ENCODE peak calls at places on chromosomes 11 and 22, in four cellular contexts. One of them, this sample, is unnamed.

GRCh38 chr11:101825551-101825950 is 89.3 kb upstream of the CEP126 start:
- DNase-seq in HepG2: no peak
- DNase-seq in K562: no peak
- DNase-seq in H1: no peak
- DNase-seq in this sample: no peak

GRCh38 chr11:120807414-120808150 is 216.3 kb upstream of the TBCEL start:
- DNase-seq in HepG2: peak
- DNase-seq in K562: no peak
- DNase-seq in H1: no peak
- DNase-seq in this sample: peak

GRCh38 chr22:30871391-30872281 is 96.9 kb downstream of the MORC2 start:
- DNase-seq in HepG2: no peak
- DNase-seq in K562: no peak
- DNase-seq in H1: no peak
- DNase-seq in this sample: no peak

GRCh38 chr22:45886502-45886901 is 90.5 kb downstream of the WNT7B start:
- DNase-seq in HepG2: no peak
- DNase-seq in K562: no peak
- DNase-seq in H1: no peak
- DNase-seq in this sample: no peak

GRCh38 chr22:20531404-20532181 is 24.2 kb downstream of the MED15 start:
- DNase-seq in HepG2: peak
- DNase-seq in K562: peak
- DNase-seq in H1: no peak
- DNase-seq in this sample: peak

GRCh38 chr11:79030448-79030847 is 410.4 kb downstream of the TENM4 start:
- DNase-seq in HepG2: no peak
- DNase-seq in K562: no peak
- DNase-seq in H1: no peak
- DNase-seq in this sample: no peak

GRCh38 chr11:130178441-130178971 is 18.9 kb downstream of the ST14 start:
- DNase-seq in HepG2: no peak
- DNase-seq in K562: no peak
- DNase-seq in H1: no peak
- DNase-seq in this sample: no peak

GRCh38 chr11:20337526-20338154 is 25.9 kb upstream of the HTATIP2 start:
- DNase-seq in HepG2: peak
- DNase-seq in K562: no peak
- DNase-seq in H1: no peak
- DNase-seq in this sample: peak

GRCh38 chr11:877565-877964 is 33.0 kb downstream of the CHID1 start:
- DNase-seq in HepG2: no peak
- DNase-seq in K562: peak
- DNase-seq in H1: no peak
- DNase-seq in this sample: peak

GRCh38 chr22:39401301-39401631 is 1.7 kb downstream of the TAB1 start:
- DNase-seq in HepG2: no peak
- DNase-seq in K562: no peak
- DNase-seq in H1: no peak
- DNase-seq in this sample: no peak

GRCh38 chr11:125170406-125171031 is 6.0 kb downstream of the PKNOX2 start:
- DNase-seq in HepG2: no peak
- DNase-seq in K562: peak
- DNase-seq in H1: no peak
- DNase-seq in this sample: no peak

GRCh38 chr11:30150425-30150824 is 80.4 kb upstream of the FSHB start:
- DNase-seq in HepG2: no peak
- DNase-seq in K562: no peak
- DNase-seq in H1: no peak
- DNase-seq in this sample: no peak

GRCh38 chr22:24390576-24390975 is 36.8 kb upstream of the ADORA2A start:
- DNase-seq in HepG2: no peak
- DNase-seq in K562: no peak
- DNase-seq in H1: no peak
- DNase-seq in this sample: no peak

GRCh38 chr11:19811391-19811790 is 98.8 kb downstream of the NAV2 start:
- DNase-seq in HepG2: no peak
- DNase-seq in K562: no peak
- DNase-seq in H1: no peak
- DNase-seq in this sample: no peak

GRCh38 chr11:92045325-92045724 is 179.3 kb upstream of the FAT3 start:
- DNase-seq in HepG2: no peak
- DNase-seq in K562: no peak
- DNase-seq in H1: no peak
- DNase-seq in this sample: no peak

GRCh38 chr11:9562716-9563115 is 10.8 kb upstream of the WEE1 start:
- DNase-seq in HepG2: no peak
- DNase-seq in K562: no peak
- DNase-seq in H1: no peak
- DNase-seq in this sample: no peak

GRCh38 chr11:13216019-13217006 is 61.3 kb upstream of the BMAL1 start:
- DNase-seq in HepG2: peak
- DNase-seq in K562: no peak
- DNase-seq in H1: no peak
- DNase-seq in this sample: peak
- TF ChIP-seq PHF8 in HepG2: no peak
- TF ChIP-seq PHF8 in K562: no peak
- TF ChIP-seq PHF8 in H1: no peak
- TF ChIP-seq PHF8 in this sample: no peak

DNA sequence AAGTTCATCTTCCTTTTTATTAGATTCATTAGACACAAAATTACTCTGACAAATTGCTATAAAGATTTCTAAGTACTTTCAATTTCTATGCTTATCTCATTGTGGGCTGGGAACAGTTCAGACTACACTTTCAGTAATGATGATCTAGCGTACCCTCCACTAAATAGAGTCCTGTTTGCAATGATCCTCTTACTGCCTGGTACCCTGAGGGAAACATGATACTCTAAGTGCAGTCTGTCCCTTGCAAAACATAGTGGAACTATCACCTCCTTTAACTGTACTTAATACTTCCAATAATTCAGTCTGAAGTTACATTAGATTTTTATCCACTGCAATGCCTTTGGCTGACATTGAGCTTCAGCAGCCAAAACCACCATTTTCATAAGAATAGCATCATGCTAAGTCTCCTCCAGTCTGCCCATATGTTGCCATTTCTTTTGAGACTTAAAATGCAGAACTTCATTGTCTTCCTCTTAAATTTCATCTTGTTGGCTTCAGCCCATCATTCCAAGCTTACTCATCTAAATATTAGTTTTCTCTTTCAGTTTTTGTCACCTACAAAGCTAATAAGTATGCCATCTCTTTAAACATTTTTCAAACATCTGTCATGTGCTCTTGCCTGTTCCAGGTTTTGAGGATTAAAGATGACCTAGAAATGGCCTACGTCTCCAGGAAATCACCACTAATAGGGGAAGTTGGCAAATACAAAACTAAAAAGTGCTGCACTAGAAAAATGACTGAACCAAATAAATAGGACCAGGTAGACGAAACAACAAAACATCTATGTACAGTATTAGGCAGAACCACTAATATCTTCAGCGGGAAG is 55.5 kb downstream of the PAK1 start:
- DNase-seq in HepG2: no peak
- DNase-seq in K562: no peak
- DNase-seq in H1: no peak
- DNase-seq in this sample: no peak
- H3K4me2 ChIP-seq in HepG2: no peak
- H3K4me2 ChIP-seq in K562: no peak
- H3K4me2 ChIP-seq in H1: no peak
- H3K4me2 ChIP-seq in this sample: peak

DNA sequence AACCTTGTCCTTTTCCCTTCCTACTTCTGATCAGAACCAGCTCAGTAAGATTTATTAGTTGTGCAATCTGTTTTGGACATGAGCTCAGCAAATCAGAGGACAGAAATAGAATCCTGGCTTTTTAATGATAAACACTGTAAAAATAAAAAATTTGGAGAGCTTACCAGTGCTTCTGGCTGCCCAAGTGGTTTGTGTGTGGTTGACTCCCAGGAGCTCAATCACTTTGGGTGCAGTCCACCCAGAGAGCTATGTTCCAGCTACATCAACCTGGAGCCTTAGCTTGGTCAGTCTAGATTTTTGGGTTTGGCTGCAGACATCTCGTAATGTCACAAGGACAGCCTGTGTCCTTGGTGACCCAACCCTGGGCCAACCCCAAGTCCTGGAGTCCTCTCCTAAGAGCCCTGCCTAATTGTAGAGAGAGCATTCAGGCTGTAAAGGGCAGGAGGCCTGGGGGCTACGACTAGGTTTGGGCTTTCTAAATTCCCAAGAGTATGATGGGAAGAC is 28.5 kb downstream of the CD44 start:
- DNase-seq in HepG2: no peak
- DNase-seq in K562: no peak
- DNase-seq in H1: no peak
- DNase-seq in this sample: no peak
- TF ChIP-seq PHF8 in HepG2: no peak
- TF ChIP-seq PHF8 in K562: no peak
- TF ChIP-seq PHF8 in H1: no peak
- TF ChIP-seq PHF8 in this sample: no peak

GRCh38 chr11:116787436-116787785 is 412 bp downstream of the ZPR1 start:
- DNase-seq in HepG2: no peak
- DNase-seq in K562: no peak
- DNase-seq in H1: no peak
- DNase-seq in this sample: no peak
- H3K4me2 ChIP-seq in HepG2: peak
- H3K4me2 ChIP-seq in K562: peak
- H3K4me2 ChIP-seq in H1: peak
- H3K4me2 ChIP-seq in this sample: peak

GRCh38 chr11:2901854-2902783 is 16.5 kb upstream of the CDKN1C start:
- DNase-seq in HepG2: peak
- DNase-seq in K562: peak
- DNase-seq in H1: peak
- DNase-seq in this sample: peak
- TF ChIP-seq PHF8 in HepG2: no peak
- TF ChIP-seq PHF8 in K562: peak
- TF ChIP-seq PHF8 in H1: peak
- TF ChIP-seq PHF8 in this sample: peak

DNA sequence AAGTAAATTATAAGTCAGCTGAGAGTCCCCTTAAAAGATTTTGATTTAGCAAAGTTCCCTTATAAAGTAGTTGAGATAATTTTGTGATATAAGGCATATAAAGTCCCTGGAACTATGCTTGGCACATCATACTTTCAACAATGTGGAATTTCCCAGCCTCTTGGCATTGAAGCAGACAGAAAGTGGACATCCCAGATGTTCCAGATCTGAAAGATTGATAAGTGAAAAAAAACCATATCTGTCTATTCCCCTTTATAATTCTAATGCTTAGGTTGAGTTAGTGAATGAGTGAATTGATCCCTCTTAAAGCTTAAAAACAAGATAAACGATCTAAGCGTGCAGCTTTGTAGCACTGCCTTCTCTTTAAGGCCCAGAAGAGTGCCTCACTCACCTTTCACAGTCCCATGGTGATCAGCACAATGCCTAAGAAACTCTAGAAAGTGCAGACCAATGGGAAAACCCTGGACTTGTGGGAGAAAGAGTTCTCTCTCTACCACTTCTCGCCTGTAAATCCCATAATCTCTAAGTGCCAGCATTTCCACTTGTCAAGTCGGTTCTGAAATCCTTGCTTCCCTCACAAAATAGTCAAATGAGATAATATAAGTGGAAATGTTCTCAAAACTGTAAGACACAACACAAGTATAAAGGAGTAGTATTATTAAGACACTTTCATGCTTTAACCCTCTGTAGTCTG is 17.8 kb downstream of the FIBIN start:
- DNase-seq in HepG2: no peak
- DNase-seq in K562: no peak
- DNase-seq in H1: no peak
- DNase-seq in this sample: no peak
- H3K4me2 ChIP-seq in HepG2: no peak
- H3K4me2 ChIP-seq in K562: no peak
- H3K4me2 ChIP-seq in H1: no peak
- H3K4me2 ChIP-seq in this sample: no peak

GRCh38 chr22:43274595-43275240 is 68.5 kb downstream of the SCUBE1 start:
- DNase-seq in HepG2: no peak
- DNase-seq in K562: no peak
- DNase-seq in H1: no peak
- DNase-seq in this sample: no peak
- TF ChIP-seq PHF8 in HepG2: no peak
- TF ChIP-seq PHF8 in K562: no peak
- TF ChIP-seq PHF8 in H1: no peak
- TF ChIP-seq PHF8 in this sample: no peak

GRCh38 chr11:27497284-27497866 is 9.2 kb downstream of the LIN7C start:
- DNase-seq in HepG2: peak
- DNase-seq in K562: peak
- DNase-seq in H1: no peak
- DNase-seq in this sample: peak
- H3K4me2 ChIP-seq in HepG2: no peak
- H3K4me2 ChIP-seq in K562: no peak
- H3K4me2 ChIP-seq in H1: no peak
- H3K4me2 ChIP-seq in this sample: no peak

This sample was measured in A549.